ENCODE peak calls at places on chromosome 10, in nine cellular contexts. One of them, this sample, is unnamed.

GRCh38 chr10:124420254-124420653 is 1.5 kb upstream of the OAT start:
- DNase-seq in AG08395: no peak
- DNase-seq in activated T-helper 1 cell treated with Interleukin-2 at 50 U/mL for 16 hours: no peak
- DNase-seq in RWPE1: no peak
- DNase-seq in EL: no peak
- DNase-seq in CD8-positive, alpha-beta T cell: no peak
- DNase-seq in COR-L47: no peak
- DNase-seq in epithelial cell of esophagus: no peak
- DNase-seq in A172: no peak
- DNase-seq in this sample: no peak

GRCh38 chr10:11018426-11018818 is 750 bp downstream of the CELF2 start:
- DNase-seq in AG08395: no peak
- DNase-seq in activated T-helper 1 cell treated with Interleukin-2 at 50 U/mL for 16 hours: no peak
- DNase-seq in RWPE1: no peak
- DNase-seq in EL: no peak
- DNase-seq in CD8-positive, alpha-beta T cell: peak
- DNase-seq in COR-L47: no peak
- DNase-seq in epithelial cell of esophagus: no peak
- DNase-seq in A172: no peak
- DNase-seq in this sample: no peak

GRCh38 chr10:73859441-73860049 is 14.8 kb downstream of the CAMK2G start:
- DNase-seq in AG08395: no peak
- DNase-seq in activated T-helper 1 cell treated with Interleukin-2 at 50 U/mL for 16 hours: peak
- DNase-seq in RWPE1: no peak
- DNase-seq in EL: no peak
- DNase-seq in CD8-positive, alpha-beta T cell: peak
- DNase-seq in COR-L47: no peak
- DNase-seq in epithelial cell of esophagus: no peak
- DNase-seq in A172: no peak
- DNase-seq in this sample: no peak

GRCh38 chr10:33154590-33154989 is 179.9 kb downstream of the NRP1 start:
- DNase-seq in AG08395: peak
- DNase-seq in activated T-helper 1 cell treated with Interleukin-2 at 50 U/mL for 16 hours: no peak
- DNase-seq in RWPE1: no peak
- DNase-seq in EL: no peak
- DNase-seq in CD8-positive, alpha-beta T cell: no peak
- DNase-seq in COR-L47: no peak
- DNase-seq in epithelial cell of esophagus: no peak
- DNase-seq in A172: no peak
- DNase-seq in this sample: no peak

GRCh38 chr10:111139567-111139966 is 62.7 kb downstream of the ADRA2A start:
- DNase-seq in AG08395: no peak
- DNase-seq in activated T-helper 1 cell treated with Interleukin-2 at 50 U/mL for 16 hours: no peak
- DNase-seq in RWPE1: no peak
- DNase-seq in EL: no peak
- DNase-seq in CD8-positive, alpha-beta T cell: no peak
- DNase-seq in COR-L47: no peak
- DNase-seq in epithelial cell of esophagus: no peak
- DNase-seq in A172: no peak
- DNase-seq in this sample: no peak

GRCh38 chr10:96334888-96335526 is 23.8 kb downstream of the OPALIN start:
- DNase-seq in AG08395: peak
- DNase-seq in activated T-helper 1 cell treated with Interleukin-2 at 50 U/mL for 16 hours: no peak
- DNase-seq in RWPE1: peak
- DNase-seq in EL: peak
- DNase-seq in CD8-positive, alpha-beta T cell: no peak
- DNase-seq in COR-L47: no peak
- DNase-seq in epithelial cell of esophagus: peak
- DNase-seq in A172: peak
- DNase-seq in this sample: no peak

GRCh38 chr10:76336213-76336963 is 905.0 kb downstream of the LRMDA start:
- DNase-seq in AG08395: no peak
- DNase-seq in activated T-helper 1 cell treated with Interleukin-2 at 50 U/mL for 16 hours: no peak
- DNase-seq in RWPE1: no peak
- DNase-seq in EL: no peak
- DNase-seq in CD8-positive, alpha-beta T cell: no peak
- DNase-seq in COR-L47: no peak
- DNase-seq in epithelial cell of esophagus: no peak
- DNase-seq in A172: no peak
- DNase-seq in this sample: no peak

GRCh38 chr10:76432274-76433012 is 1001.0 kb downstream of the LRMDA start:
- DNase-seq in AG08395: peak
- DNase-seq in activated T-helper 1 cell treated with Interleukin-2 at 50 U/mL for 16 hours: no peak
- DNase-seq in RWPE1: peak
- DNase-seq in EL: peak
- DNase-seq in CD8-positive, alpha-beta T cell: no peak
- DNase-seq in COR-L47: no peak
- DNase-seq in epithelial cell of esophagus: peak
- DNase-seq in A172: peak
- DNase-seq in this sample: peak

GRCh38 chr10:89032141-89032814 is 41.7 kb downstream of the FAS start:
- DNase-seq in AG08395: peak
- DNase-seq in activated T-helper 1 cell treated with Interleukin-2 at 50 U/mL for 16 hours: no peak
- DNase-seq in RWPE1: peak
- DNase-seq in EL: peak
- DNase-seq in CD8-positive, alpha-beta T cell: no peak
- DNase-seq in COR-L47: no peak
- DNase-seq in epithelial cell of esophagus: peak
- DNase-seq in A172: peak
- DNase-seq in this sample: peak

GRCh38 chr10:70477661-70478162 is 855 bp upstream of the PALD1 start:
- DNase-seq in AG08395: no peak
- DNase-seq in activated T-helper 1 cell treated with Interleukin-2 at 50 U/mL for 16 hours: peak
- DNase-seq in RWPE1: peak
- DNase-seq in EL: no peak
- DNase-seq in CD8-positive, alpha-beta T cell: peak
- DNase-seq in COR-L47: no peak
- DNase-seq in epithelial cell of esophagus: peak
- DNase-seq in A172: peak
- DNase-seq in this sample: peak

GRCh38 chr10:132124201-132124920 is 58.6 kb downstream of the JAKMIP3 start:
- DNase-seq in AG08395: no peak
- DNase-seq in activated T-helper 1 cell treated with Interleukin-2 at 50 U/mL for 16 hours: no peak
- DNase-seq in RWPE1: no peak
- DNase-seq in EL: no peak
- DNase-seq in CD8-positive, alpha-beta T cell: no peak
- DNase-seq in COR-L47: no peak
- DNase-seq in epithelial cell of esophagus: no peak
- DNase-seq in A172: no peak
- DNase-seq in this sample: no peak

GRCh38 chr10:13589316-13589715 is 2.6 kb downstream of the PRPF18 start:
- DNase-seq in AG08395: no peak
- DNase-seq in activated T-helper 1 cell treated with Interleukin-2 at 50 U/mL for 16 hours: no peak
- DNase-seq in RWPE1: no peak
- DNase-seq in EL: no peak
- DNase-seq in CD8-positive, alpha-beta T cell: no peak
- DNase-seq in COR-L47: no peak
- DNase-seq in epithelial cell of esophagus: peak
- DNase-seq in A172: no peak
- DNase-seq in this sample: peak

GRCh38 chr10:53108317-53108934 is 335.8 kb upstream of the MBL2 start:
- DNase-seq in AG08395: no peak
- DNase-seq in activated T-helper 1 cell treated with Interleukin-2 at 50 U/mL for 16 hours: no peak
- DNase-seq in RWPE1: no peak
- DNase-seq in EL: no peak
- DNase-seq in CD8-positive, alpha-beta T cell: no peak
- DNase-seq in COR-L47: no peak
- DNase-seq in epithelial cell of esophagus: peak
- DNase-seq in A172: no peak
- DNase-seq in this sample: peak

GRCh38 chr10:122201401-122201800 is 69.7 kb upstream of the BTBD16 start:
- DNase-seq in AG08395: no peak
- DNase-seq in activated T-helper 1 cell treated with Interleukin-2 at 50 U/mL for 16 hours: no peak
- DNase-seq in RWPE1: no peak
- DNase-seq in EL: no peak
- DNase-seq in CD8-positive, alpha-beta T cell: no peak
- DNase-seq in COR-L47: no peak
- DNase-seq in epithelial cell of esophagus: no peak
- DNase-seq in A172: no peak
- DNase-seq in this sample: no peak

GRCh38 chr10:104581884-104582603 is 59.0 kb upstream of the SORCS3 start:
- DNase-seq in AG08395: peak
- DNase-seq in activated T-helper 1 cell treated with Interleukin-2 at 50 U/mL for 16 hours: no peak
- DNase-seq in RWPE1: peak
- DNase-seq in EL: peak
- DNase-seq in CD8-positive, alpha-beta T cell: no peak
- DNase-seq in COR-L47: no peak
- DNase-seq in epithelial cell of esophagus: peak
- DNase-seq in A172: peak
- DNase-seq in this sample: peak

GRCh38 chr10:60611291-60611747 is 167.0 kb upstream of the CDK1 start:
- DNase-seq in AG08395: peak
- DNase-seq in activated T-helper 1 cell treated with Interleukin-2 at 50 U/mL for 16 hours: no peak
- DNase-seq in RWPE1: peak
- DNase-seq in EL: peak
- DNase-seq in CD8-positive, alpha-beta T cell: no peak
- DNase-seq in COR-L47: no peak
- DNase-seq in epithelial cell of esophagus: peak
- DNase-seq in A172: peak
- DNase-seq in this sample: peak

GRCh38 chr10:115209133-115209532 is 116.0 kb downstream of the ATRNL1 start:
- DNase-seq in AG08395: no peak
- DNase-seq in activated T-helper 1 cell treated with Interleukin-2 at 50 U/mL for 16 hours: no peak
- DNase-seq in RWPE1: no peak
- DNase-seq in EL: no peak
- DNase-seq in CD8-positive, alpha-beta T cell: no peak
- DNase-seq in COR-L47: no peak
- DNase-seq in epithelial cell of esophagus: no peak
- DNase-seq in A172: no peak
- DNase-seq in this sample: no peak

GRCh38 chr10:119349937-119350513 is 142.7 kb downstream of the GRK5 start:
- DNase-seq in AG08395: no peak
- DNase-seq in activated T-helper 1 cell treated with Interleukin-2 at 50 U/mL for 16 hours: no peak
- DNase-seq in RWPE1: no peak
- DNase-seq in EL: no peak
- DNase-seq in CD8-positive, alpha-beta T cell: no peak
- DNase-seq in COR-L47: no peak
- DNase-seq in epithelial cell of esophagus: no peak
- DNase-seq in A172: no peak
- DNase-seq in this sample: no peak

GRCh38 chr10:121709674-121710073 is 111.4 kb upstream of the FGFR2 start:
- DNase-seq in AG08395: no peak
- DNase-seq in activated T-helper 1 cell treated with Interleukin-2 at 50 U/mL for 16 hours: no peak
- DNase-seq in RWPE1: no peak
- DNase-seq in EL: no peak
- DNase-seq in CD8-positive, alpha-beta T cell: no peak
- DNase-seq in COR-L47: no peak
- DNase-seq in epithelial cell of esophagus: no peak
- DNase-seq in A172: no peak
- DNase-seq in this sample: no peak

GRCh38 chr10:113854757-113855626 is 531 bp downstream of the NHLRC2 start:
- DNase-seq in AG08395: peak
- DNase-seq in activated T-helper 1 cell treated with Interleukin-2 at 50 U/mL for 16 hours: peak
- DNase-seq in RWPE1: peak
- DNase-seq in EL: peak
- DNase-seq in CD8-positive, alpha-beta T cell: peak
- DNase-seq in COR-L47: peak
- DNase-seq in epithelial cell of esophagus: peak
- DNase-seq in A172: peak
- DNase-seq in this sample: peak

GRCh38 chr10:76049581-76050290 is 618.3 kb downstream of the LRMDA start:
- DNase-seq in AG08395: peak
- DNase-seq in activated T-helper 1 cell treated with Interleukin-2 at 50 U/mL for 16 hours: no peak
- DNase-seq in RWPE1: no peak
- DNase-seq in EL: no peak
- DNase-seq in CD8-positive, alpha-beta T cell: no peak
- DNase-seq in COR-L47: no peak
- DNase-seq in epithelial cell of esophagus: no peak
- DNase-seq in A172: no peak
- DNase-seq in this sample: no peak

GRCh38 chr10:8543361-8544056 is 489.0 kb downstream of the GATA3 start:
- DNase-seq in AG08395: no peak
- DNase-seq in activated T-helper 1 cell treated with Interleukin-2 at 50 U/mL for 16 hours: no peak
- DNase-seq in RWPE1: no peak
- DNase-seq in EL: no peak
- DNase-seq in CD8-positive, alpha-beta T cell: no peak
- DNase-seq in COR-L47: no peak
- DNase-seq in epithelial cell of esophagus: peak
- DNase-seq in A172: no peak
- DNase-seq in this sample: peak